ENCODE peak calls at places on chromosomes 11 and 22, in seven cellular contexts. W, G, P, R, K, F and N are unnamed samples.

GRCh38 chr11:18243783-18244362 is 4.6 kb downstream of the SAA2 start:
- DNase-seq in W (peak; percentile 45), G (peak; percentile 85), P (peak; percentile 54), R (peak; percentile 25), K (peak; percentile 82), F (peak; percentile 68), N (peak; percentile 52)

GRCh38 chr22:25558341-25558740 is 6.1 kb upstream of the GRK3 start:
- DNase-seq in W (no peak), G (no peak), P (no peak), R (no peak), K (no peak), F (no peak), N (no peak)

GRCh38 chr22:44628856-44629255 is 73.1 kb upstream of the PRR5 start:
- DNase-seq in W (no peak), G (peak; percentile 29), P (no peak), R (no peak), K (no peak), F (no peak), N (no peak)

GRCh38 chr11:16036218-16036617 is 320.1 kb downstream of the SOX6 start:
- DNase-seq in W (no peak), G (no peak), P (no peak), R (no peak), K (no peak), F (no peak), N (no peak)

GRCh38 chr11:11157201-11157600 is 195.8 kb downstream of the CSNK2A3 start:
- DNase-seq in W (no peak), G (peak; percentile 32), P (no peak), R (no peak), K (peak; percentile 54), F (peak; percentile 47), N (peak; percentile 33)

GRCh38 chr11:93541884-93542752 is 1.1 kb downstream of the SMCO4 start:
- DNase-seq in W (no peak), G (peak; percentile 68), P (no peak), R (no peak), K (peak; percentile 67), F (peak; percentile 64), N (peak; percentile 62)

GRCh38 chr11:34357646-34358257 is at the start of gene ABTB2:
- DNase-seq in W (peak; percentile 91), G (peak; percentile 99), P (peak; percentile 98), R (peak; percentile 90), K (peak; percentile 99), F (peak; percentile 97), N (peak; percentile 94)

GRCh38 chr11:36213050-36213840 is 76.0 kb downstream of the COMMD9 start:
- DNase-seq in W (no peak), G (no peak), P (no peak), R (no peak), K (no peak), F (no peak), N (no peak)

GRCh38 chr11:122209619-122210377 is 93.8 kb upstream of the BLID start:
- DNase-seq in W (peak; percentile 59), G (peak; percentile 92), P (peak; percentile 27), R (peak; percentile 85), K (no peak), F (no peak), N (no peak)

GRCh38 chr22:48972979-48973693 is 854.5 kb downstream of the BRD1 start:
- DNase-seq in W (no peak), G (no peak), P (no peak), R (no peak), K (no peak), F (no peak), N (no peak)

GRCh38 chr11:73190557-73190885 is 27.6 kb upstream of the P2RY2 start:
- DNase-seq in W (no peak), G (no peak), P (no peak), R (no peak), K (no peak), F (no peak), N (no peak)

GRCh38 chr22:47550524-47551437 is 788.3 kb downstream of the TBC1D22A start:
- DNase-seq in W (no peak), G (no peak), P (no peak), R (no peak), K (peak; percentile 14), F (no peak), N (no peak)

GRCh38 chr11:28461846-28462245 is 353.7 kb downstream of the METTL15 start:
- DNase-seq in W (no peak), G (peak; percentile 58), P (no peak), R (no peak), K (no peak), F (no peak), N (peak; percentile 2)

GRCh38 chr11:61969838-61970452 is 2.5 kb upstream of the FTH1 start:
- DNase-seq in W (no peak), G (peak; percentile 83), P (no peak), R (peak; percentile 72), K (no peak), F (no peak), N (no peak)

GRCh38 chr22:26389125-26389524 is 39.9 kb upstream of the ASPHD2 start:
- DNase-seq in W (no peak), G (no peak), P (no peak), R (no peak), K (no peak), F (no peak), N (no peak)

GRCh38 chr11:7353100-7353499 is 101.4 kb downstream of the SYT9 start:
- DNase-seq in W (no peak), G (peak; percentile 32), P (no peak), R (no peak), K (peak; percentile 43), F (peak; percentile 19), N (peak; percentile 26)

GRCh38 chr11:16889905-16890304 is 124.3 kb downstream of the PLEKHA7 start:
- DNase-seq in W (no peak), G (no peak), P (no peak), R (no peak), K (no peak), F (no peak), N (no peak)

GRCh38 chr11:47854667-47855066 is 6.5 kb upstream of the NUP160 start:
- DNase-seq in W (no peak), G (no peak), P (no peak), R (no peak), K (no peak), F (no peak), N (no peak)

GRCh38 chr22:29912141-29912540 is 29.2 kb downstream of the MTMR3 start:
- DNase-seq in W (no peak), G (no peak), P (no peak), R (no peak), K (no peak), F (no peak), N (no peak)

GRCh38 chr11:86135319-86135714 is 66.4 kb upstream of the PICALM start:
- DNase-seq in W (no peak), G (no peak), P (no peak), R (no peak), K (no peak), F (no peak), N (no peak)

GRCh38 chr11:119112314-119113020 is 5.3 kb downstream of the C2CD2L start:
- DNase-seq in W (no peak), G (no peak), P (no peak), R (no peak), K (no peak), F (no peak), N (no peak)

GRCh38 chr11:27183672-27184457 is 143.2 kb downstream of the BBOX1 start:
- DNase-seq in W (peak; percentile 41), G (peak; percentile 79), P (peak; percentile 51), R (no peak), K (no peak), F (peak; percentile 36), N (peak; percentile 63)

GRCh38 chr22:36425977-36426523 is 38.3 kb upstream of the MYH9 start:
- DNase-seq in W (no peak), G (peak; percentile 61), P (no peak), R (no peak), K (no peak), F (no peak), N (peak; percentile 74)

GRCh38 chr22:49305215-49305965 is 522.3 kb downstream of the BRD1 start:
- DNase-seq in W (no peak), G (no peak), P (peak; percentile 20), R (no peak), K (peak; percentile 66), F (peak; percentile 83), N (peak; percentile 27)

GRCh38 chr11:67090717-67091116 is 28.3 kb upstream of the KDM2A start:
- DNase-seq in W (no peak), G (no peak), P (no peak), R (no peak), K (no peak), F (no peak), N (no peak)

GRCh38 chr11:44427432-44427831 is 117.5 kb upstream of the ALX4 start:
- DNase-seq in W (no peak), G (no peak), P (no peak), R (no peak), K (no peak), F (peak; percentile 24), N (no peak)

GRCh38 chr11:64120951-64121569 is 44.9 kb downstream of the MACROD1 start:
- DNase-seq in W (no peak), G (peak; percentile 19), P (peak; percentile 89), R (no peak), K (no peak), F (no peak), N (no peak)

GRCh38 chr22:38864361-38865191 is 7.4 kb downstream of the CBX6 start:
- DNase-seq in W (no peak), G (peak; percentile 56), P (no peak), R (no peak), K (no peak), F (no peak), N (no peak)

GRCh38 chr11:116930586-116930985 is 93.2 kb upstream of the APOA1 start:
- DNase-seq in W (no peak), G (no peak), P (no peak), R (no peak), K (no peak), F (no peak), N (no peak)

GRCh38 chr11:27158763-27159679 is 118.4 kb downstream of the BBOX1 start:
- DNase-seq in W (peak; percentile 48), G (peak; percentile 87), P (peak; percentile 57), R (peak; percentile 77), K (peak; percentile 41), F (peak; percentile 15), N (peak; percentile 69)

GRCh38 chr11:102111787-102112653 is 1.8 kb downstream of the YAP1 start:
- DNase-seq in W (no peak), G (peak; percentile 94), P (no peak), R (peak; percentile 59), K (no peak), F (peak; percentile 17), N (peak; percentile 97)

GRCh38 chr11:46520971-46521745 is 72.7 kb downstream of the AMBRA1 start:
- DNase-seq in W (no peak), G (peak; percentile 69), P (no peak), R (no peak), K (no peak), F (no peak), N (no peak)

GRCh38 chr22:50529416-50530279 is at the start of gene TYMP:
- DNase-seq in W (no peak), G (peak; percentile 74), P (no peak), R (no peak), K (peak; percentile 88), F (peak; percentile 84), N (peak; percentile 19)

GRCh38 chr11:128757886-128758612 is 64.2 kb downstream of the FLI1 start:
- DNase-seq in W (no peak), G (no peak), P (no peak), R (no peak), K (peak; percentile 81), F (peak; percentile 76), N (no peak)

GRCh38 chr11:97461044-97461880 is 1071.4 kb downstream of the JRKL start:
- DNase-seq in W (no peak), G (no peak), P (no peak), R (no peak), K (no peak), F (no peak), N (no peak)

GRCh38 chr11:112278803-112279202 is 18.1 kb upstream of the PLET1 start:
- DNase-seq in W (no peak), G (no peak), P (no peak), R (no peak), K (no peak), F (no peak), N (no peak)

GRCh38 chr22:40855960-40856512 is 403 bp downstream of the ST13 start:
- DNase-seq in W (no peak), G (peak; percentile 38), P (no peak), R (no peak), K (peak; percentile 60), F (no peak), N (no peak)